ENCODE peak calls at places on chromosomes 2 and 18, in nine cellular contexts. K is activated naive CD8-positive, alpha-beta T cell treated with anti-CD3 and anti-CD28 coated beads, Interleukin-2, amount 50 U/mL, for 24 hours; S is stimulated activated CD4-positive, alpha-beta T cell treated with anti-CD3 and anti-CD28 coated beads, Interleukin-1b, Interleukin-23, amount 100 ng/mL, for 24 hours; D is kidney; T is dermis blood vessel endothelial cell; P is left ventricle myocardium inferior; Z is amygdala; R is PC-3; W is right cardiac atrium. I is an unnamed sample.
A peak's percentile ranks its signal among the peaks of the same experiment; 100 is the strongest.

GRCh38 chr2:50476174-50476573 is 555.8 kb downstream of the NRXN1 start:
- DNase-seq in K (no peak), S (no peak), D (no peak), T (no peak), P (no peak), Z (no peak), R (no peak), W (no peak), I (no peak)

GRCh38 chr2:144645055-144645778 is 125.3 kb upstream of the ZEB2 start:
- DNase-seq in K (no peak), S (no peak), D (no peak), T (no peak), P (no peak), Z (no peak), R (no peak), W (no peak), I (no peak)

GRCh38 chr18:28478531-28478930 is 301.6 kb upstream of the CDH2 start:
- DNase-seq in K (no peak), S (no peak), D (no peak), T (no peak), P (no peak), Z (no peak), R (no peak), W (no peak), I (no peak)

GRCh38 chr2:127606594-127607398 is 39.2 kb upstream of the GPR17 start:
- DNase-seq in K (no peak), S (no peak), D (peak; percentile 29), T (no peak), P (no peak), Z (no peak), R (no peak), W (no peak), I (no peak)

GRCh38 chr2:51472300-51472699 is 440.4 kb upstream of the NRXN1 start:
- DNase-seq in K (no peak), S (no peak), D (no peak), T (no peak), P (no peak), Z (no peak), R (no peak), W (no peak), I (no peak)

GRCh38 chr2:37456479-37456878 is 112.0 kb downstream of the QPCT start:
- DNase-seq in K (peak; percentile 12), S (no peak), D (no peak), T (peak; percentile 63), P (no peak), Z (no peak), R (no peak), W (no peak), I (no peak)

GRCh38 chr2:223051580-223052375 is at the start of gene KCNE4:
- DNase-seq in K (no peak), S (no peak), D (no peak), T (no peak), P (no peak), Z (no peak), R (peak; percentile 21), W (peak; percentile 28), I (peak; percentile 42)

GRCh38 chr2:118249531-118249930 is 161.3 kb downstream of the INSIG2 start:
- DNase-seq in K (no peak), S (no peak), D (no peak), T (no peak), P (no peak), Z (no peak), R (peak; percentile 68), W (no peak), I (no peak)

GRCh38 chr2:207487650-207488315 is 42.0 kb upstream of the CREB1 start:
- DNase-seq in K (no peak), S (no peak), D (no peak), T (no peak), P (no peak), Z (no peak), R (peak; percentile 92), W (no peak), I (peak; percentile 39)

GRCh38 chr2:10424051-10424450 is 24.1 kb downstream of the ODC1 start:
- DNase-seq in K (no peak), S (no peak), D (peak; percentile 35), T (no peak), P (no peak), Z (no peak), R (no peak), W (no peak), I (no peak)

GRCh38 chr2:81195017-81195773 is 890.6 kb upstream of the LRRTM1 start:
- DNase-seq in K (no peak), S (no peak), D (peak; percentile 65), T (no peak), P (no peak), Z (no peak), R (no peak), W (peak; percentile 7), I (no peak)

GRCh38 chr2:10534514-10535250 is 86.6 kb upstream of the ODC1 start:
- DNase-seq in K (no peak), S (no peak), D (peak; percentile 50), T (peak; percentile 17), P (no peak), Z (no peak), R (peak; percentile 40), W (no peak), I (no peak)

GRCh38 chr2:11683966-11684365 is 14.0 kb upstream of the NTSR2 start:
- DNase-seq in K (no peak), S (no peak), D (no peak), T (no peak), P (no peak), Z (no peak), R (no peak), W (no peak), I (no peak)

GRCh38 chr2:224134003-224134734 is 95.1 kb upstream of the SERPINE2 start:
- DNase-seq in K (no peak), S (no peak), D (no peak), T (no peak), P (no peak), Z (no peak), R (no peak), W (no peak), I (no peak)

GRCh38 chr2:72166281-72166680 is 18.6 kb upstream of the CYP26B1 start:
- DNase-seq in K (no peak), S (no peak), D (no peak), T (no peak), P (no peak), Z (no peak), R (peak; percentile 30), W (no peak), I (no peak)

GRCh38 chr18:28127763-28128737 is 48.9 kb downstream of the CDH2 start:
- DNase-seq in K (no peak), S (no peak), D (no peak), T (no peak), P (no peak), Z (no peak), R (peak; percentile 72), W (no peak), I (peak; percentile 65)

GRCh38 chr2:178882666-178883440 is 75.6 kb upstream of the TTN start:
- DNase-seq in K (no peak), S (no peak), D (no peak), T (peak; percentile 73), P (no peak), Z (no peak), R (peak; percentile 91), W (peak; percentile 34), I (no peak)

GRCh38 chr18:8982416-8983183 is 119.9 kb upstream of the NDUFV2 start:
- DNase-seq in K (no peak), S (no peak), D (no peak), T (peak; percentile 81), P (no peak), Z (no peak), R (peak; percentile 86), W (no peak), I (no peak)

GRCh38 chr2:172445851-172446250 is 18.5 kb downstream of the ITGA6 start:
- DNase-seq in K (no peak), S (no peak), D (no peak), T (no peak), P (no peak), Z (no peak), R (peak; percentile 22), W (peak; percentile 25), I (no peak)

GRCh38 chr2:127853667-127854066 is 4.3 kb downstream of the POLR2D start:
- DNase-seq in K (no peak), S (no peak), D (no peak), T (no peak), P (no peak), Z (no peak), R (no peak), W (no peak), I (no peak)

GRCh38 chr2:56130463-56131070 is 53.2 kb upstream of the CCDC85A start:
- DNase-seq in K (no peak), S (no peak), D (no peak), T (peak; percentile 81), P (no peak), Z (no peak), R (peak; percentile 68), W (no peak), I (peak; percentile 26)

GRCh38 chr2:45483997-45484396 is 127.1 kb downstream of the SRBD1 start:
- DNase-seq in K (no peak), S (no peak), D (no peak), T (peak; percentile 25), P (no peak), Z (no peak), R (peak; percentile 29), W (no peak), I (no peak)

GRCh38 chr2:64751286-64752260 is 97.9 kb upstream of the SERTAD2 start:
- DNase-seq in K (no peak), S (no peak), D (peak; percentile 100), T (peak; percentile 99), P (no peak), Z (no peak), R (peak; percentile 98), W (no peak), I (peak; percentile 99)

GRCh38 chr2:139825726-139826125 is 1045.5 kb upstream of the NXPH2 start:
- DNase-seq in K (no peak), S (no peak), D (no peak), T (no peak), P (no peak), Z (no peak), R (peak; percentile 53), W (no peak), I (no peak)

GRCh38 chr18:79953921-79954651 is 2.6 kb upstream of the SLC66A2 start:
- DNase-seq in K (peak; percentile 18), S (no peak), D (no peak), T (no peak), P (no peak), Z (no peak), R (no peak), W (no peak), I (peak; percentile 15)

GRCh38 chr2:65940856-65941255 is 494.1 kb upstream of the MEIS1 start:
- DNase-seq in K (no peak), S (no peak), D (no peak), T (no peak), P (no peak), Z (no peak), R (no peak), W (no peak), I (no peak)

GRCh38 chr2:211387734-211388133 is 831.3 kb downstream of the CPS1 start:
- DNase-seq in K (no peak), S (no peak), D (no peak), T (no peak), P (no peak), Z (no peak), R (no peak), W (no peak), I (no peak)

GRCh38 chr2:109719871-109720270 is 74.2 kb upstream of the RGPD5 start:
- DNase-seq in K (no peak), S (no peak), D (no peak), T (no peak), P (no peak), Z (no peak), R (no peak), W (no peak), I (peak; percentile 4)

GRCh38 chr2:151808258-151809072 is 19.8 kb downstream of the ARL5A start:
- DNase-seq in K (no peak), S (no peak), D (no peak), T (peak; percentile 53), P (no peak), Z (no peak), R (peak; percentile 45), W (no peak), I (no peak)

I was measured in adrenal gland.